ENCODE peak calls at places on chromosomes 12 and 14, in five cellular contexts. I is hepatocyte, C is thyroid gland, A is endothelial cell, Z is transverse colon. O is an unnamed sample.

GRCh38 chr12:101773560-101774206 is 34.4 kb upstream of the SYCP3 start:
- DNase-seq in I (peak), C (peak), A (peak), Z (peak), O (peak)

GRCh38 chr12:56154246-56154771 is 1.9 kb downstream of the MYL6B start:
- DNase-seq in I (no peak), C (no peak), A (no peak), Z (no peak), O (no peak)

GRCh38 chr12:77087427-77087826 is 22.1 kb upstream of the E2F7 start:
- DNase-seq in I (peak), C (no peak), A (no peak), Z (no peak), O (no peak)

GRCh38 chr12:109085590-109085989 is 7.7 kb downstream of the ALKBH2 start:
- DNase-seq in I (no peak), C (no peak), A (no peak), Z (no peak), O (no peak)

GRCh38 chr14:47207636-47208035 is 467.8 kb downstream of the MDGA2 start:
- DNase-seq in I (no peak), C (no peak), A (no peak), Z (no peak), O (no peak)

GRCh38 chr14:74572829-74573360 is 39.1 kb downstream of the LTBP2 start:
- DNase-seq in I (no peak), C (peak), A (no peak), Z (no peak), O (no peak)

GRCh38 chr12:40208707-40209106 is 16.1 kb upstream of the LRRK2 start:
- DNase-seq in I (no peak), C (no peak), A (no peak), Z (peak), O (no peak)

GRCh38 chr12:60689137-60689536 is 1093.3 kb downstream of the SLC16A7 start:
- DNase-seq in I (no peak), C (no peak), A (no peak), Z (no peak), O (peak)

GRCh38 chr14:69055125-69055524 is 76.0 kb upstream of the ACTN1 start:
- DNase-seq in I (no peak), C (no peak), A (no peak), Z (no peak), O (no peak)

GRCh38 chr14:100673807-100674154 is 52.9 kb upstream of the DLK1 start:
- DNase-seq in I (no peak), C (no peak), A (no peak), Z (no peak), O (no peak)

GRCh38 chr12:31897791-31898503 is 61.3 kb upstream of the RESF1 start:
- DNase-seq in I (peak), C (peak), A (no peak), Z (peak), O (peak)

GRCh38 chr14:37587881-37588666 is 7.0 kb downstream of the FOXA1 start:
- DNase-seq in I (peak), C (no peak), A (peak), Z (no peak), O (no peak)

GRCh38 chr12:48038085-48038484 is 33.8 kb upstream of the COL2A1 start:
- DNase-seq in I (no peak), C (no peak), A (no peak), Z (no peak), O (no peak)

GRCh38 chr12:123533672-123534643 is at the start of gene RILPL1:
- DNase-seq in I (peak), C (peak), A (peak), Z (peak), O (peak)

GRCh38 chr12:66409195-66409871 is 107.0 kb downstream of the HELB start:
- DNase-seq in I (peak), C (no peak), A (peak), Z (no peak), O (peak)

GRCh38 chr12:106147956-106148355 is 9.2 kb upstream of the NUAK1 start:
- DNase-seq in I (no peak), C (peak), A (no peak), Z (peak), O (no peak)

GRCh38 chr14:90508536-90509254 is 111.9 kb downstream of the CALM1 start:
- DNase-seq in I (peak), C (peak), A (no peak), Z (peak), O (no peak)

GRCh38 chr12:41684997-41685396 is 459.7 kb downstream of the GXYLT1 start:
- DNase-seq in I (no peak), C (no peak), A (no peak), Z (no peak), O (no peak)

GRCh38 chr14:69844171-69844570 is 35.0 kb upstream of the SMOC1 start:
- DNase-seq in I (no peak), C (no peak), A (no peak), Z (no peak), O (no peak)

GRCh38 chr12:50390284-50390683 is 6.1 kb downstream of the FAM186A start:
- DNase-seq in I (peak), C (no peak), A (no peak), Z (no peak), O (no peak)

GRCh38 chr14:71377099-71377498 is 469.8 kb downstream of the PCNX1 start:
- DNase-seq in I (no peak), C (no peak), A (no peak), Z (no peak), O (no peak)

GRCh38 chr14:33943081-33943480 is 7.8 kb downstream of the EGLN3 start:
- DNase-seq in I (no peak), C (peak), A (no peak), Z (peak), O (no peak)

GRCh38 chr12:546920-547845 is 87.4 kb downstream of the B4GALNT3 start:
- DNase-seq in I (peak), C (peak), A (peak), Z (peak), O (peak)

GRCh38 chr12:71786840-71787239 is 32.2 kb downstream of the RAB21 start:
- DNase-seq in I (no peak), C (no peak), A (no peak), Z (no peak), O (no peak)

GRCh38 chr12:29750131-29750927 is 33.4 kb downstream of the TMTC1 start:
- DNase-seq in I (no peak), C (no peak), A (no peak), Z (no peak), O (no peak)
- TF ChIP-seq CTCF in I (no peak), C (no peak), A (no peak), Z (no peak), O (no peak)

GRCh38 chr14:92458136-92458958 is 55.2 kb upstream of the RIN3 start:
- DNase-seq in I (no peak), C (no peak), A (no peak), Z (no peak), O (no peak)

GRCh38 chr14:92457018-92457565 is 56.5 kb upstream of the RIN3 start:
- DNase-seq in I (no peak), C (no peak), A (no peak), Z (no peak), O (no peak)

GRCh38 chr14:92455231-92455630 is 58.4 kb upstream of the RIN3 start:
- DNase-seq in I (no peak), C (no peak), A (no peak), Z (no peak), O (no peak)

GRCh38 chr14:92458959-92459478 is 54.6 kb upstream of the RIN3 start:
- DNase-seq in I (no peak), C (no peak), A (no peak), Z (no peak), O (no peak)

GRCh38 chr14:92456215-92457017 is 57.2 kb upstream of the RIN3 start:
- DNase-seq in I (peak), C (peak), A (peak), Z (peak), O (peak)
- TF ChIP-seq CTCF in I (peak), C (peak), A (peak), Z (peak), O (peak)

DNA sequence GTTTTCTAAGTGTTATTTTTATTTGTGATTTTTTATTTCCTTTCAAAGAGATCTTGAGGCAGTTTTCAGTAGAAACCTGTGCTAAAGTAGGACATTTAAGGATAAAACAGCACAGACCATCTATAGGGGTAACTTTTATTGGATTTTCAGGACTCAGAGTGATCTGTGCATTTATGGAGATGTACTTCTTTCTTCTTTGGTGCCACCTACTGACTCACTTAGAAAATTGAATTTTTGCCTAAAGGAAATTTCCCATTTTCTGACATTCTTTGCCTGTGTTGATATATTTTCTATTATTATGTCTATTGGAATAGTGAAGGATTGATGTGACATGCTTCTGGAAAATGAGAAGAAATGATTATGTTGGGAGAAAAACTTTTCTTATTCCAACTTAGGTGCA is 113.0 kb downstream of the UNC79 start:
- DNase-seq in I (peak), C (no peak), A (no peak), Z (no peak), O (no peak)
- TF ChIP-seq CTCF in I (peak), C (peak), A (peak), Z (no peak), O (peak)

GRCh38 chr12:117472983-117473382 is 111.6 kb upstream of the NOS1 start:
- DNase-seq in I (peak), C (peak), A (peak), Z (no peak), O (no peak)
- TF ChIP-seq CTCF in I (peak), C (peak), A (peak), Z (peak), O (peak)

DNA sequence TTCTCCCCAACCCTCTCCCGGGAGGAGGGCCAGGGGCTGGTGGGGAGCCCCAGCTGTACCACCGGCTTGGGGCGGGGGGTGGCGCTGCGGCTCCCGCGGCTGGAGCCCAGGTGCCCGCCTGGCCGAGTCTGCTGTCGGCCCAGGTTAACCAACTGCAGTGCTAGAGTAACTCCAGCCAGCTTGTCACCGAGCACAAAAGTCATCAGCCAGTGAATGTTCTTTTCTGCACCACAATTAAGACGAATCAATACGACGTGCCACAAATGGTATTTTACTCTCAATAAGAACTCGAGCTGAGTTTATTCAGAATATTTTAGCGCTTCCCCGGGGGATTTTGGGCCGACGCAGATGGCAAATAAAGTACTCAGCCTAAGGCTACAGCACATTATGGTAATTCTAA is 83.3 kb downstream of the BCL11B start:
- DNase-seq in I (no peak), C (no peak), A (peak), Z (no peak), O (peak)
- TF ChIP-seq CTCF in I (no peak), C (no peak), A (peak), Z (no peak), O (peak)

DNA sequence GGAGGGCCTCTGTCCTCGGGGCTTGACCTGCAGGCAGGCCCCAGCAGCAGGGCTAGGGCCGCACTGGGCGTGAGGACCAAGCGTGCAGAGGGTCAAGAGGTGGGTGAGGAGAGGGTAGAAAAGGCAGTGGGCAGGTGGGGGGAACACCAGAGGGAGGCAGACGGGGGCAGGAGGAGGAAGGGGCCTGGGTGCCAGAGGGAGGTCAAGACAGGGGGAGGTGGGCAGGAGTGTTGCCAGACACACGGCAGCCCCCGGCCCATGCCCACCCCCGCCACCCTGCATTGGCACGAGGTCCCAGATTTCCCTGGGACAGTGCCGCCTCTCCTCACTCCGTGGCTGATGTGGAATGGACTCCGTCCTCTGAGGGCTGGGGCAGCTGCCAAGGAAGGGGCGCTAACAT is 8.2 kb downstream of the TMEM121 start:
- DNase-seq in I (peak), C (no peak), A (no peak), Z (no peak), O (no peak)
- TF ChIP-seq CTCF in I (no peak), C (no peak), A (no peak), Z (no peak), O (no peak)

GRCh38 chr12:68871899-68872298 is 61.1 kb downstream of the CPM start:
- DNase-seq in I (no peak), C (no peak), A (peak), Z (no peak), O (peak)
- TF ChIP-seq CTCF in I (peak), C (no peak), A (no peak), Z (peak), O (peak)

DNA sequence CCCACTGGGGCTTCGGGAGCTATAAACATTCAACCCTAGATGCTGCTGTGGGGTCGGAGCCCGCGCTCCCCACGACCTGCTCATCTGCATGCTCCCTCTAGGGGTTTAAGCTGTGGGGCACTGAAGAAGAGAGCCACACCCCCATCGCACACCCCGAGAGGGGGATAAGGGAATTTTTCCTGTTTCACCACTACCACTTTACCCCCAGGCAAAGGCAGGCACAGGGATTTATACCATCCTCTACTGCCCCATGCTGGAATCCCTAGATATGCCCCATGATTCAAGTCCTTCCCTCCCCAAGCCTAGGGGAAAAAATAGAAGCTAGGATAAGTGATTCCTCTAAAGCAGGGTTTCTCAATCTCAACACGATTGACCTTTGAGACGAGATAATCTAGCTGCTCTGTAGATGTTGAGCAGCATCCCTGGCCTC is 59.9 kb upstream of the CCDC60 start:
- DNase-seq in I (no peak), C (no peak), A (no peak), Z (no peak), O (no peak)
- TF ChIP-seq CTCF in I (no peak), C (no peak), A (no peak), Z (no peak), O (no peak)

DNA sequence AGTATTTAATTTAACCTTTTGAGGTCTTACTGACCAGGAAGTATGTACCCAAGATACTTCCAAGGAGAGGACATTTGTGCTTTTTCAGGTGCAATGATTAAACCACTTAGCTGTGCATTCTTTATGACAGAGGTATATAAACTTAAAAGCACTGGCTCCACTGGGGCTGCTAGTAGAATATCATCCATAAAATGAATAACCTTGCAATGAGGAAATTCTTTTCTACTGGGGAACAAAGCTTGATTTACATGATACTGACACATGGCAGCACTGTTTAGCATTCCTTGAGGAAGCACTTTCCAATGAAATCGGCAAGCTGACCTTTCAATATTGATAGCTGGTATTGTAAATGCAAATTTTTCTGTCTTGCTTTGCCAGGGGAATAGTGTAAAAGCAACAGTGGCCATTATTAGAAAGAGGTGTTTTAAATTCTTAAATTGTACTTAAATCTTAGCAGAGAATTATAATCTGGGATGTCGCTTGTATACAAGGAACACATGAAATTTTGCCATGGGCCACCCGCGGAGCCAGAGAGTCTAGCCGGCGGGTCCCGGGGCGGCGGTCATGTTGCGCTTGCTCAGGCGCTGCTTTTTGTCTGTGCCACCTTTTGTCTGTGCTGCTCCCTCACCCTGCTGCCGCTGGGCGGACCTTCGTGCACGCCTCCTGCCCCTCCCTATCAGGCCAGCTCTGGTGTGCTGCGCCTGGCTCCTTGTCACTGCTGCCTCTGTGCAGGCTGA is 20.9 kb upstream of the BLTP3B start:
- DNase-seq in I (peak), C (peak), A (peak), Z (peak), O (peak)
- TF ChIP-seq CTCF in I (peak), C (peak), A (no peak), Z (no peak), O (peak)

O was measured in activated CD8-positive, alpha-beta T cell treated with anti-CD3 and anti-CD28 coated beads for 36 hours.